ENCODE peak calls at places on chromosome 16, in four cellular contexts. Z is iPS DF 6.9, Q is heart left ventricle, A is ovary. B is an unnamed sample. For H3K4me1, the result is how much of the 10 kb centered on the place peaks cover.

GRCh38 chr16:76729525-76729924 is 452.3 kb downstream of the CNTNAP4 start:
- DNase-seq in Z (no peak), Q (no peak), A (no peak), B (no peak)

GRCh38 chr16:919658-920631 is 50.8 kb downstream of the LMF1 start:
- DNase-seq in Q (peak), Z (no peak), A (no peak), B (peak)

GRCh38 chr16:70416748-70417616 is 21.9 kb downstream of the ST3GAL2 start:
- DNase-seq in A (no peak), Q (no peak), Z (no peak), B (no peak)

GRCh38 chr16:29984137-29984763 is 10.6 kb downstream of the TAOK2 start:
- DNase-seq in Q (peak), Z (no peak), A (no peak), B (no peak)

GRCh38 chr16:61419771-61420170 is 616.5 kb downstream of the CDH8 start:
- DNase-seq in Q (no peak), Z (no peak), A (no peak), B (no peak)

GRCh38 chr16:46743232-46743719 is 4.9 kb downstream of the MYLK3 start:
- DNase-seq in Q (peak), Z (no peak), A (no peak), B (no peak)

GRCh38 chr16:72219282-72219681 is 47.3 kb upstream of the PMFBP1 start:
- DNase-seq in Q (no peak), A (no peak), Z (no peak), B (no peak)

GRCh38 chr16:89562939-89563338 is 2.5 kb downstream of the RPL13 start:
- DNase-seq in A (no peak), Z (no peak), Q (no peak), B (no peak)

GRCh38 chr16:69108905-69109252 is 3.4 kb downstream of the HAS3 start:
- DNase-seq in Z (no peak), A (peak), Q (no peak), B (no peak)

GRCh38 chr16:51524555-51525373 is 373.7 kb upstream of the SALL1 start:
- DNase-seq in A (peak), Z (no peak), Q (no peak), B (no peak)

GRCh38 chr16:70778901-70779309 is 22.1 kb downstream of the VAC14 start:
- DNase-seq in Q (peak), Z (no peak), A (peak), B (peak)

GRCh38 chr16:77788196-77789084 is at the start of gene VAT1L:
- DNase-seq in A (no peak), Q (peak), Z (no peak), B (no peak)

GRCh38 chr16:24906199-24906808 is 60.5 kb downstream of the SLC5A11 start:
- DNase-seq in A (no peak), Z (no peak), Q (no peak), B (no peak)

GRCh38 chr16:30934827-30935557 is 11.6 kb downstream of the FBXL19 start:
- DNase-seq in Q (no peak), A (no peak), Z (no peak), B (peak)

GRCh38 chr16:77043076-77043475 is 147.9 kb upstream of the MON1B start:
- DNase-seq in Q (no peak), Z (no peak), A (no peak), B (no peak)

GRCh38 chr16:25493136-25493811 is 198.5 kb upstream of the HS3ST4 start:
- DNase-seq in Q (no peak), Z (no peak), A (no peak), B (peak)

GRCh38 chr16:30850246-30850645 is 43.6 kb downstream of the BCL7C start:
- DNase-seq in A (no peak), Q (no peak), Z (no peak), B (no peak)

GRCh38 chr16:59632266-59632855 is 898.2 kb upstream of the GOT2 start:
- DNase-seq in Q (no peak), Z (no peak), A (no peak), B (no peak)

GRCh38 chr16:20221208-20221607 is 106.1 kb downstream of the GP2 start:
- DNase-seq in Z (no peak), Q (no peak), A (no peak), B (no peak)

GRCh38 chr16:67399749-67400704 is 6.7 kb upstream of the TPPP3 start:
- DNase-seq in A (peak), Q (no peak), Z (no peak), B (peak)

GRCh38 chr16:19929062-19929511 is 44.4 kb upstream of the GPRC5B start:
- DNase-seq in Z (no peak), Q (no peak), A (no peak), B (no peak)

GRCh38 chr16:73047221-73047535 is 750 bp downstream of the ZFHX3 start:
- DNase-seq in Q (no peak), Z (no peak), A (no peak), B (no peak)

GRCh38 chr16:73997340-73997711 is 299.3 kb upstream of the PSMD7 start:
- DNase-seq in A (no peak), Q (no peak), Z (no peak), B (no peak)

GRCh38 chr16:23013484-23013883 is 135.8 kb downstream of the USP31 start:
- DNase-seq in Z (no peak), Q (no peak), A (no peak), B (no peak)

GRCh38 chr16:56258508-56259424 is 67.5 kb downstream of the GNAO1 start:
- DNase-seq in A (no peak), Z (no peak), Q (no peak), B (no peak)

GRCh38 chr16:62545039-62545438 is 508.8 kb upstream of the CDH8 start:
- DNase-seq in Q (no peak), Z (no peak), A (no peak), B (no peak)

GRCh38 chr16:85640254-85640558 is 27.1 kb downstream of the GSE1 start:
- DNase-seq in Q (no peak), A (no peak), Z (no peak), B (no peak)

GRCh38 chr16:85639529-85640253 is 26.6 kb downstream of the GSE1 start:
- DNase-seq in A (no peak), Z (no peak), Q (peak), B (peak)

GRCh38 chr16:85638248-85638647 is 25.1 kb downstream of the GSE1 start:
- DNase-seq in Q (no peak), A (no peak), Z (no peak), B (no peak)

GRCh38 chr16:85637808-85638186 is 24.7 kb downstream of the GSE1 start:
- DNase-seq in A (no peak), Z (no peak), Q (no peak), B (no peak)

GRCh38 chr16:85638695-85639409 is 25.7 kb downstream of the GSE1 start:
- DNase-seq in Z (no peak), A (no peak), Q (no peak), B (no peak)
- H3K4me1 ChIP-seq in Z (under half), A (under half), Q (under half), B (half or more)

GRCh38 chr16:87326151-87326571 is 9.0 kb upstream of the C16orf95 start:
- DNase-seq in Z (no peak), A (peak), Q (peak), B (peak)

GRCh38 chr16:87328846-87329245 is 11.7 kb upstream of the C16orf95 start:
- DNase-seq in Q (peak), Z (no peak), A (peak), B (no peak)

GRCh38 chr16:87330257-87330624 is 13.0 kb upstream of the C16orf95 start:
- DNase-seq in Z (no peak), A (peak), Q (peak), B (no peak)

GRCh38 chr16:87329436-87330256 is 12.5 kb upstream of the C16orf95 start:
- DNase-seq in Q (peak), A (peak), Z (no peak), B (no peak)

DNA sequence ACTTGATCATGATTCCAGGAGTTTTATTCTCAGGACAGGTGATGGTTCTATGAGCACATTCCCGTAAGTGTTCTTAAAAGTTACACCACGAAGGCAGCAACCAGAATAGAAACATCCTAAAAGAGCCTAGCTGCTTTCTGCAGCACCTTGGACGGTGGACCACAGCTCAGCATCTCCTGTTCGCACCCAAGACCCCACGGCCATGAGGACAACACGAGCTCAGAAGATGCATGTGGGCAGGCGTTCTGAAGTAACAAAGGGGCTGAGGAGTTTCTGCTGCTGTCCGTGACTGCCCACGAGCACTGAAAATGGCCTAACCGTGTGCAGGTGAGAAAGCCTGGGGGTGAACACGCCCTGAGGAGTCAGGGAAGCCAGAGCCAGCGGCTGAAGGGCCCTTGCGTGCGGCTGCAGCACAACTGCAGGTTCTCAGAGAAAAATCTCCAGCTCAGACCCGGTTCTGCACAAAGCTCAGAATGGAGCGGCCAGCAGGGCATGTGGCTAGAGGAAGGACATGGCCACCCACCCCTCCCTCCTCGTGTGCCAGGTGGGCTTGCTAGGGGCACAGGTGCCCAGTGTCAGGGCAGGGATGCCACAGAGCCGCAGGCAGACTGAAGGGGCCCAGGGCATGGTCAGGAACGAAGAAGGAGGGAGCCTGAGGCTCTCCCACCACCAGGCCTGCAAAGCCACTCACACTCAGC is 10.8 kb upstream of the C16orf95 start:
- DNase-seq in A (no peak), Z (no peak), Q (peak), B (no peak)
- H3K27ac ChIP-seq in A (no peak), Z (no peak), Q (no peak), B (no peak)

DNA sequence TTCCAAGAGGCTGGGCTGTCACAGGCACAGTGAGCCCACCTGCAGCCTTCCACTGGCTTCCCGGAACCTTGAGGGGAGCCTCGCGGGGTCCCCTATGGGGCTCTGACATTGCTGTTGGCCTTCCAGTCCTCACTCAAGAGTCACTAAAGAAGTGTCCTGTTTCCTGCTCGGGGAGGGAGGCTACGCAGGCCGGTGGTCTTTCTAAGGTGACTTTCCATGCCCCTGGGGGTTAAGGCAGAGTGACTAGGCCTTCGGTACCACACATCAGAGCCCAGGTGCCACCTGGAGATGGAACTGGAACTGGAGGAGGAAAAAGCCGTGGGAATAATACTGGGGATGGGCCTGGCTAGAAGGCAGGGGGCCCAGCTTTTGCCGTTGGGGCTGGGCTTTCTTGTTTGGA is 72.1 kb downstream of the IL21R start:
- DNase-seq in Q (no peak), Z (no peak), A (no peak), B (no peak)
- H3K4me1 ChIP-seq in Q (under half), Z (under half), A (under half), B (under half)

GRCh38 chr16:1980026-1980769 is 1.1 kb downstream of the NOXO1 start:
- DNase-seq in Z (no peak), A (no peak), Q (no peak), B (no peak)
- H3K27ac ChIP-seq in Z (no peak), A (no peak), Q (no peak), B (no peak)

GRCh38 chr16:3612510-3613466 is 1.4 kb upstream of the SLX4 start:
- DNase-seq in Z (no peak), A (no peak), Q (no peak), B (no peak)

GRCh38 chr16:3609895-3610697 is 1.3 kb downstream of the SLX4 start:
- DNase-seq in A (no peak), Q (no peak), Z (no peak), B (no peak)

GRCh38 chr16:3610698-3611144 is 685 bp downstream of the SLX4 start:
- DNase-seq in Z (no peak), A (no peak), Q (no peak), B (no peak)

GRCh38 chr16:3608069-3608468 is 3.3 kb downstream of the SLX4 start:
- DNase-seq in Q (no peak), A (no peak), Z (no peak), B (no peak)

GRCh38 chr16:3611145-3611977 is at the start of gene SLX4:
- DNase-seq in Q (peak), A (peak), Z (peak), B (peak)
- H3K4me1 ChIP-seq in Q (under half), A (under half), Z (under half), B (under half)

GRCh38 chr16:81620796-81621195 is 158.3 kb upstream of the PLCG2 start:
- DNase-seq in A (no peak), Z (no peak), Q (no peak), B (no peak)

GRCh38 chr16:81620029-81620428 is 159.1 kb upstream of the PLCG2 start:
- DNase-seq in Z (no peak), Q (no peak), A (no peak), B (no peak)

GRCh38 chr16:81618661-81619060 is 160.4 kb upstream of the PLCG2 start:
- DNase-seq in Q (no peak), A (peak), Z (no peak), B (no peak)

GRCh38 chr16:81623365-81624102 is 155.6 kb upstream of the PLCG2 start:
- DNase-seq in Q (no peak), A (peak), Z (no peak), B (no peak)

DNA sequence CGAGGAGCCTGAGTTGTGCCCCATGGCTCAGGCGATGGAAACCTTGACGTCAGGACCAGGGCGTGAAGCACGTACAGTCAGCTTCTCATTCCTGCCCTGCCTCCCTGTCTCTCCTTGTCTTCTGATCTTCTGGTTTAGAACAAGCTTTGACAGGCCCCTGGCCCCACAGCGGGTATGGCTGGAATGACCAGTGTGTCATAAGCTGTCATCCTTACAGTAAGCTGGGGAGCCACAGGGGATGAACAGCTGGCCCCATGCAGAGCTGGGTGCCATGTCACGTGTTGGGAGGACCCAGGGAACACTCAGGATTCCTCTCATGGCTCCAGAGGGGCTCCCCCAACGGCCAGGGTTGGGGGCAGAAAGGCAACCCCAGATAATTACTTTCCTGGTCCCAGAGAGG is 157.6 kb upstream of the PLCG2 start:
- DNase-seq in Q (no peak), Z (no peak), A (no peak), B (no peak)
- H3K27ac ChIP-seq in Q (no peak), Z (no peak), A (no peak), B (no peak)

GRCh38 chr16:84830765-84831384 is 11.1 kb downstream of the CRISPLD2 start:
- DNase-seq in Z (no peak), Q (no peak), A (no peak), B (no peak)
- H3K4me1 ChIP-seq in Z (under half), Q (under half), A (under half), B (under half)

GRCh38 chr16:66360624-66361324 is 5.7 kb upstream of the CDH5 start:
- DNase-seq in Q (peak), Z (no peak), A (no peak), B (no peak)
- H3K27ac ChIP-seq in Q (peak), Z (no peak), A (no peak), B (peak)

GRCh38 chr16:11674818-11675560 is 6.7 kb downstream of the SNN start:
- DNase-seq in Z (no peak), A (no peak), Q (no peak), B (no peak)
- H3K4me1 ChIP-seq in Z (under half), A (under half), Q (under half), B (half or more)

B was measured in psoas muscle.